ENCODE peak calls at places on chromosomes 11 and 22, in nine cellular contexts. A, Z, U, N, E, H, I, Q and R are unnamed samples.

GRCh38 chr22:26679003-26679629 is 21.7 kb downstream of the MIAT start:
- DNase-seq in A (peak), Z (peak), U (peak), N (peak), E (peak), H (no peak), I (peak), Q (peak), R (no peak)

GRCh38 chr22:44338906-44339305 is 26.2 kb upstream of the SHISAL1 start:
- DNase-seq in A (no peak), Z (no peak), U (no peak), N (no peak), E (no peak), H (no peak), I (no peak), Q (no peak), R (no peak)

GRCh38 chr11:94315664-94316063 is 11.3 kb downstream of the IZUMO1R start:
- DNase-seq in A (no peak), Z (no peak), U (no peak), N (no peak), E (no peak), H (no peak), I (no peak), Q (no peak), R (no peak)

GRCh38 chr11:110907629-110908028 is 195.4 kb upstream of the ARHGAP20 start:
- DNase-seq in A (peak), Z (no peak), U (no peak), N (peak), E (no peak), H (no peak), I (peak), Q (no peak), R (peak)

GRCh38 chr11:118908931-118909618 is 16.7 kb downstream of the BCL9L start:
- DNase-seq in A (peak), Z (no peak), U (no peak), N (peak), E (peak), H (no peak), I (peak), Q (no peak), R (no peak)

GRCh38 chr22:38700271-38700788 is 413 bp downstream of the JOSD1 start:
- DNase-seq in A (no peak), Z (no peak), U (no peak), N (peak), E (no peak), H (no peak), I (peak), Q (no peak), R (no peak)

GRCh38 chr11:59778122-59778521 is 22.9 kb downstream of the STX3 start:
- DNase-seq in A (no peak), Z (no peak), U (no peak), N (no peak), E (no peak), H (no peak), I (peak), Q (no peak), R (no peak)

GRCh38 chr11:62909107-62909894 is 11.9 kb downstream of the CHRM1 start:
- DNase-seq in A (peak), Z (peak), U (no peak), N (peak), E (peak), H (no peak), I (peak), Q (no peak), R (no peak)

GRCh38 chr11:72223615-72224586 is 666 bp upstream of the INPPL1 start:
- DNase-seq in A (peak), Z (peak), U (peak), N (peak), E (peak), H (no peak), I (peak), Q (peak), R (no peak)

GRCh38 chr11:71491531-71492329 is 35.3 kb upstream of the KRTAP5-7 start:
- DNase-seq in A (no peak), Z (no peak), U (no peak), N (no peak), E (no peak), H (no peak), I (peak), Q (no peak), R (no peak)

GRCh38 chr11:5690216-5690615 is 626 bp downstream of the TRIM22 start:
- DNase-seq in A (no peak), Z (no peak), U (no peak), N (peak), E (no peak), H (no peak), I (no peak), Q (no peak), R (no peak)

GRCh38 chr22:26845016-26845728 is 187.8 kb downstream of the MIAT start:
- DNase-seq in A (peak), Z (no peak), U (no peak), N (peak), E (no peak), H (no peak), I (no peak), Q (no peak), R (no peak)

GRCh38 chr11:28697920-28698827 is 590.0 kb downstream of the METTL15 start:
- DNase-seq in A (peak), Z (peak), U (no peak), N (peak), E (peak), H (no peak), I (peak), Q (no peak), R (no peak)

GRCh38 chr11:66467756-66468155 is 1.1 kb downstream of the PELI3 start:
- DNase-seq in A (peak), Z (no peak), U (peak), N (no peak), E (peak), H (no peak), I (peak), Q (no peak), R (no peak)

GRCh38 chr11:121557348-121557747 is 104.6 kb upstream of the SORL1-AS1 start:
- DNase-seq in A (no peak), Z (no peak), U (peak), N (peak), E (no peak), H (no peak), I (no peak), Q (no peak), R (no peak)

GRCh38 chr11:1516273-1517067 is 29.9 kb upstream of the MOB2 start:
- DNase-seq in A (no peak), Z (no peak), U (no peak), N (peak), E (no peak), H (no peak), I (no peak), Q (no peak), R (no peak)

GRCh38 chr11:12762283-12762682 is 88.1 kb downstream of the TEAD1 start:
- DNase-seq in A (no peak), Z (no peak), U (no peak), N (no peak), E (no peak), H (no peak), I (no peak), Q (no peak), R (no peak)

GRCh38 chr11:134050541-134051383 is 18.1 kb upstream of the JAM3 start:
- DNase-seq in A (peak), Z (peak), U (peak), N (peak), E (peak), H (peak), I (peak), Q (peak), R (no peak)

GRCh38 chr11:133082851-133083488 is 449.3 kb downstream of the OPCML start:
- DNase-seq in A (peak), Z (no peak), U (peak), N (peak), E (peak), H (no peak), I (peak), Q (no peak), R (no peak)

GRCh38 chr22:18935889-18936529 is at the start of gene PRODH:
- DNase-seq in A (no peak), Z (no peak), U (no peak), N (no peak), E (no peak), H (no peak), I (no peak), Q (no peak), R (no peak)

GRCh38 chr22:24996420-24996952 is 44.0 kb downstream of the KIAA1671 start:
- DNase-seq in A (no peak), Z (peak), U (no peak), N (peak), E (peak), H (no peak), I (peak), Q (no peak), R (no peak)

GRCh38 chr11:14764899-14765527 is 121.4 kb downstream of the PDE3B start:
- DNase-seq in A (no peak), Z (no peak), U (no peak), N (peak), E (no peak), H (no peak), I (no peak), Q (no peak), R (no peak)

GRCh38 chr11:13110929-13111812 is 102.1 kb downstream of the RASSF10 start:
- DNase-seq in A (no peak), Z (no peak), U (no peak), N (no peak), E (no peak), H (no peak), I (no peak), Q (no peak), R (no peak)

GRCh38 chr11:120431633-120432032 is 79.9 kb upstream of the GRIK4 start:
- DNase-seq in A (no peak), Z (peak), U (peak), N (peak), E (no peak), H (no peak), I (no peak), Q (no peak), R (no peak)

GRCh38 chr11:119205080-119205479 is 1.1 kb upstream of the CBL start:
- DNase-seq in A (no peak), Z (no peak), U (no peak), N (no peak), E (no peak), H (no peak), I (no peak), Q (no peak), R (no peak)

GRCh38 chr11:40879911-40880310 is 579.5 kb downstream of the LRRC4C start:
- DNase-seq in A (no peak), Z (no peak), U (no peak), N (no peak), E (no peak), H (no peak), I (no peak), Q (no peak), R (no peak)

GRCh38 chr11:134559617-134559992 is 147.6 kb upstream of the B3GAT1 start:
- DNase-seq in A (no peak), Z (no peak), U (no peak), N (no peak), E (no peak), H (no peak), I (no peak), Q (no peak), R (no peak)

GRCh38 chr22:39017596-39018365 is 3.1 kb upstream of the APOBEC3D start:
- DNase-seq in A (no peak), Z (no peak), U (no peak), N (no peak), E (no peak), H (no peak), I (no peak), Q (no peak), R (no peak)